ENCODE peak calls at places on chromosomes 3 and 15, in ten cellular contexts. E is MV-4-11; D is amniotic stem cell; R is HepG2; J is A549; B is iris pigment epithelial cell; O is activated CD8-positive, alpha-beta memory T cell treated with anti-CD3 and anti-CD28 coated beads, Interleukin-2, amount 10 ng/mL, durations not matched to agents 7 days and 5 days; A is NCI-H1417; G is SW480; K is adipocyte. F is an unnamed sample.

GRCh38 chr3:26712211-26713026 is 89.8 kb downstream of the LRRC3B start:
- DNase-seq in E (peak; percentile 46), D (no peak), R (peak; percentile 34), J (peak; percentile 25), B (peak; percentile 10), O (no peak), A (no peak), G (peak; percentile 30), K (peak; percentile 40), F (peak; percentile 1)

GRCh38 chr15:65083262-65083701 is 6.7 kb downstream of the KBTBD13 start:
- DNase-seq in E (no peak), D (no peak), R (no peak), J (no peak), B (peak; percentile 55), O (no peak), A (no peak), G (no peak), K (peak; percentile 43), F (no peak)

GRCh38 chr3:187473778-187474406 is 105.7 kb downstream of the RTP4 start:
- DNase-seq in E (no peak), D (no peak), R (no peak), J (no peak), B (no peak), O (no peak), A (no peak), G (no peak), K (no peak), F (no peak)

GRCh38 chr3:16547555-16547954 is 34.1 kb upstream of the RFTN1 start:
- DNase-seq in E (no peak), D (no peak), R (no peak), J (no peak), B (no peak), O (no peak), A (no peak), G (no peak), K (no peak), F (no peak)

GRCh38 chr3:133754973-133755828 is 9.0 kb downstream of the TF start:
- DNase-seq in E (no peak), D (no peak), R (no peak), J (no peak), B (no peak), O (no peak), A (no peak), G (no peak), K (no peak), F (no peak)

GRCh38 chr15:64009798-64010241 is 36.5 kb downstream of the DAPK2 start:
- DNase-seq in E (no peak), D (no peak), R (no peak), J (no peak), B (peak; percentile 48), O (peak; percentile 80), A (no peak), G (no peak), K (no peak), F (no peak)

GRCh38 chr15:63892794-63893441 is 59.2 kb upstream of the HERC1 start:
- DNase-seq in E (peak; percentile 99), D (no peak), R (no peak), J (no peak), B (no peak), O (peak; percentile 97), A (no peak), G (no peak), K (no peak), F (no peak)

GRCh38 chr3:118479376-118479775 is 555.3 kb downstream of the IGSF11 start:
- DNase-seq in E (no peak), D (no peak), R (no peak), J (no peak), B (no peak), O (no peak), A (no peak), G (no peak), K (no peak), F (no peak)

GRCh38 chr3:52317601-52318000 is 1.5 kb downstream of the DNAH1 start:
- DNase-seq in E (no peak), D (no peak), R (no peak), J (no peak), B (peak; percentile 48), O (peak; percentile 81), A (peak; percentile 65), G (peak; percentile 32), K (peak; percentile 47), F (peak; percentile 53)

GRCh38 chr15:52789601-52790165 is 453 bp downstream of the ONECUT1 start:
- DNase-seq in E (no peak), D (no peak), R (no peak), J (no peak), B (peak; percentile 14), O (no peak), A (peak; percentile 4), G (peak; percentile 30), K (peak; percentile 23), F (no peak)

GRCh38 chr3:42507252-42507651 is 4.8 kb downstream of the VIPR1 start:
- DNase-seq in E (no peak), D (no peak), R (no peak), J (no peak), B (no peak), O (no peak), A (no peak), G (peak; percentile 40), K (no peak), F (peak; percentile 60)

GRCh38 chr3:141095546-141095937 is 44.4 kb downstream of the SPSB4 start:
- DNase-seq in E (no peak), D (no peak), R (no peak), J (no peak), B (no peak), O (no peak), A (no peak), G (no peak), K (no peak), F (no peak)

GRCh38 chr15:40565333-40566238 is 744 bp upstream of the CCDC32 start:
- DNase-seq in E (no peak), D (no peak), R (peak; percentile 31), J (no peak), B (no peak), O (no peak), A (no peak), G (no peak), K (no peak), F (no peak)

GRCh38 chr15:58064119-58065010 is 1.1 kb downstream of the ALDH1A2 start:
- DNase-seq in E (no peak), D (no peak), R (no peak), J (no peak), B (no peak), O (no peak), A (no peak), G (no peak), K (no peak), F (no peak)

GRCh38 chr3:65597952-65598413 is 440.7 kb downstream of the MAGI1 start:
- DNase-seq in E (no peak), D (no peak), R (no peak), J (no peak), B (no peak), O (no peak), A (no peak), G (peak; percentile 67), K (no peak), F (no peak)

GRCh38 chr3:197908957-197909701 is 40.9 kb upstream of the RPL35A start:
- DNase-seq in E (no peak), D (no peak), R (no peak), J (no peak), B (peak; percentile 28), O (no peak), A (no peak), G (no peak), K (peak; percentile 32), F (no peak)

GRCh38 chr3:113746955-113747718 is at the start of gene ATP6V1A:
- DNase-seq in E (no peak), D (peak; percentile 63), R (peak; percentile 11), J (peak; percentile 76), B (peak; percentile 9), O (peak; percentile 82), A (peak; percentile 57), G (peak; percentile 89), K (peak; percentile 48), F (peak; percentile 38)

GRCh38 chr3:106114220-106114619 is 245.4 kb upstream of the CBLB start:
- DNase-seq in E (no peak), D (no peak), R (no peak), J (no peak), B (peak; percentile 57), O (no peak), A (no peak), G (peak; percentile 17), K (peak; percentile 40), F (no peak)

GRCh38 chr15:89486726-89487050 is 9.7 kb downstream of the RHCG start:
- DNase-seq in E (peak; percentile 76), D (no peak), R (no peak), J (no peak), B (no peak), O (peak; percentile 53), A (no peak), G (peak; percentile 59), K (no peak), F (no peak)

GRCh38 chr3:155282416-155283091 is 10.9 kb downstream of the STRIT1 start:
- DNase-seq in E (no peak), D (peak; percentile 20), R (peak; percentile 23), J (no peak), B (peak; percentile 53), O (no peak), A (no peak), G (peak; percentile 51), K (peak; percentile 70), F (no peak)

GRCh38 chr3:181976526-181976925 is 264.8 kb downstream of the SOX2 start:
- DNase-seq in E (no peak), D (no peak), R (no peak), J (no peak), B (no peak), O (no peak), A (no peak), G (no peak), K (no peak), F (no peak)

GRCh38 chr3:177875786-177876476 is 660.3 kb upstream of the KCNMB2 start:
- DNase-seq in E (no peak), D (no peak), R (no peak), J (no peak), B (no peak), O (no peak), A (no peak), G (no peak), K (peak; percentile 43), F (no peak)

GRCh38 chr3:191412764-191413163 is 48.2 kb upstream of the PYDC2 start:
- DNase-seq in E (no peak), D (peak; percentile 85), R (no peak), J (no peak), B (peak; percentile 97), O (no peak), A (no peak), G (no peak), K (peak; percentile 84), F (no peak)

GRCh38 chr3:173096994-173097785 is 43.8 kb downstream of the SPATA16 start:
- DNase-seq in E (no peak), D (no peak), R (no peak), J (no peak), B (peak; percentile 18), O (no peak), A (no peak), G (peak; percentile 21), K (no peak), F (no peak)

GRCh38 chr3:152219769-152220255 is 48.9 kb upstream of the MBNL1 start:
- DNase-seq in E (no peak), D (no peak), R (no peak), J (no peak), B (no peak), O (no peak), A (no peak), G (no peak), K (no peak), F (no peak)

GRCh38 chr15:51516291-51516690 is 106.3 kb downstream of the DMXL2 start:
- DNase-seq in E (no peak), D (no peak), R (no peak), J (no peak), B (no peak), O (no peak), A (no peak), G (no peak), K (no peak), F (no peak)

GRCh38 chr3:192482391-192482790 is 244.9 kb downstream of the FGF12 start:
- DNase-seq in E (no peak), D (no peak), R (no peak), J (no peak), B (peak; percentile 22), O (no peak), A (no peak), G (no peak), K (no peak), F (no peak)

GRCh38 chr15:74614744-74615312 is 808 bp upstream of the CLK3 start:
- DNase-seq in E (peak; percentile 83), D (peak; percentile 42), R (no peak), J (no peak), B (peak; percentile 66), O (peak; percentile 91), A (peak; percentile 82), G (peak; percentile 45), K (peak; percentile 94), F (no peak)